ENCODE peak calls at places on chromosomes 16 and 17, in eight cellular contexts. N, Q, S, D, C, W, G and F are unnamed samples.

GRCh38 chr16:81618661-81619060 is 160.4 kb upstream of the PLCG2 start:
- DNase-seq in N (no peak), Q (no peak), S (no peak), D (no peak), C (no peak), W (no peak), G (no peak), F (no peak)

GRCh38 chr17:59565959-59566324 is 532 bp downstream of the DHX40 start:
- DNase-seq in N (no peak), Q (peak), S (no peak), D (peak), C (peak), W (peak), G (no peak), F (no peak)

GRCh38 chr16:90072442-90073105 is 4.6 kb downstream of the PRDM7 start:
- DNase-seq in N (no peak), Q (no peak), S (no peak), D (no peak), C (no peak), W (no peak), G (no peak), F (no peak)

GRCh38 chr17:17975441-17975840 is 2.8 kb downstream of the DRC3 start:
- DNase-seq in N (no peak), Q (no peak), S (no peak), D (no peak), C (no peak), W (no peak), G (no peak), F (no peak)

GRCh38 chr16:4651842-4652241 is 27.2 kb downstream of the MGRN1 start:
- DNase-seq in N (no peak), Q (no peak), S (no peak), D (no peak), C (no peak), W (no peak), G (peak), F (no peak)

GRCh38 chr17:56777859-56778258 is 55.9 kb downstream of the C17orf67 start:
- DNase-seq in N (no peak), Q (no peak), S (no peak), D (no peak), C (peak), W (no peak), G (no peak), F (no peak)

GRCh38 chr16:51762081-51762995 is 611.3 kb upstream of the SALL1 start:
- DNase-seq in N (peak), Q (peak), S (no peak), D (peak), C (peak), W (peak), G (peak), F (peak)

GRCh38 chr17:15946611-15947120 is 1.7 kb downstream of the ADORA2B start:
- DNase-seq in N (no peak), Q (peak), S (no peak), D (peak), C (peak), W (no peak), G (peak), F (no peak)

GRCh38 chr17:57599271-57600045 is 145.6 kb downstream of the CCDC182 start:
- DNase-seq in N (no peak), Q (peak), S (no peak), D (no peak), C (no peak), W (no peak), G (no peak), F (no peak)

GRCh38 chr16:18965555-18965954 is 18.2 kb upstream of the TMC7 start:
- DNase-seq in N (no peak), Q (no peak), S (no peak), D (no peak), C (no peak), W (no peak), G (no peak), F (no peak)

GRCh38 chr17:13576661-13577526 is 24.8 kb downstream of the HS3ST3A1 start:
- DNase-seq in N (no peak), Q (no peak), S (no peak), D (no peak), C (peak), W (peak), G (no peak), F (no peak)

GRCh38 chr17:18014006-18014405 is 25.0 kb downstream of the ATPAF2 start:
- DNase-seq in N (no peak), Q (no peak), S (no peak), D (no peak), C (no peak), W (no peak), G (no peak), F (no peak)

GRCh38 chr16:75854117-75854516 is 127.8 kb upstream of the CPHXL start:
- DNase-seq in N (no peak), Q (no peak), S (no peak), D (no peak), C (no peak), W (no peak), G (no peak), F (no peak)

GRCh38 chr17:27384261-27384701 is 72.0 kb upstream of the KSR1 start:
- DNase-seq in N (no peak), Q (no peak), S (no peak), D (peak), C (peak), W (peak), G (no peak), F (no peak)

GRCh38 chr17:80817321-80817845 is 174.3 kb upstream of the CHMP6 start:
- DNase-seq in N (no peak), Q (no peak), S (no peak), D (no peak), C (no peak), W (no peak), G (peak), F (no peak)

GRCh38 chr17:79747508-79748295 is 17.0 kb downstream of the ENPP7 start:
- DNase-seq in N (no peak), Q (no peak), S (no peak), D (no peak), C (no peak), W (no peak), G (peak), F (no peak)

GRCh38 chr17:78176548-78177025 is 8.2 kb downstream of the SYNGR2 start:
- DNase-seq in N (peak), Q (peak), S (no peak), D (peak), C (peak), W (peak), G (peak), F (no peak)

GRCh38 chr17:17750881-17751280 is 69.6 kb downstream of the RAI1 start:
- DNase-seq in N (no peak), Q (peak), S (no peak), D (no peak), C (no peak), W (no peak), G (no peak), F (no peak)

GRCh38 chr16:715448-716249 is 731 bp downstream of the METRN start:
- DNase-seq in N (no peak), Q (peak), S (no peak), D (no peak), C (peak), W (peak), G (peak), F (no peak)

GRCh38 chr17:61451538-61452300 is 503 bp upstream of the TBX4 start:
- DNase-seq in N (no peak), Q (no peak), S (no peak), D (no peak), C (peak), W (no peak), G (peak), F (no peak)

GRCh38 chr17:6651483-6652452 is at the start of the genes C17orf100 and MED31:
- DNase-seq in N (peak), Q (peak), S (peak), D (peak), C (peak), W (peak), G (peak), F (peak)

GRCh38 chr17:36085710-36086268 is 4.2 kb downstream of the CCL3 start:
- DNase-seq in N (no peak), Q (no peak), S (no peak), D (no peak), C (peak), W (no peak), G (no peak), F (no peak)

GRCh38 chr17:82317394-82318168 is at the start of gene CD7:
- DNase-seq in N (no peak), Q (no peak), S (no peak), D (no peak), C (no peak), W (no peak), G (peak), F (no peak)

GRCh38 chr16:85246973-85247372 is 134.7 kb upstream of the CIBAR2 start:
- DNase-seq in N (no peak), Q (no peak), S (no peak), D (no peak), C (no peak), W (no peak), G (no peak), F (no peak)
- TF ChIP-seq CTCF in N (no peak), Q (no peak), S (no peak), D (no peak), C (no peak), W (no peak), G (no peak), F (no peak)

GRCh38 chr17:8800656-8801055 is 1.5 kb upstream of the MFSD6L start:
- DNase-seq in N (no peak), Q (no peak), S (peak), D (no peak), C (no peak), W (no peak), G (no peak), F (peak)

GRCh38 chr17:8797621-8798175 is 1.5 kb downstream of the MFSD6L start:
- DNase-seq in N (no peak), Q (no peak), S (peak), D (no peak), C (no peak), W (no peak), G (peak), F (peak)

GRCh38 chr17:8798176-8799000 is 777 bp downstream of the MFSD6L start:
- DNase-seq in N (no peak), Q (no peak), S (peak), D (no peak), C (no peak), W (no peak), G (peak), F (peak)

GRCh38 chr17:8799851-8800212 is 667 bp upstream of the MFSD6L start:
- DNase-seq in N (no peak), Q (no peak), S (peak), D (no peak), C (no peak), W (no peak), G (no peak), F (peak)

DNA sequence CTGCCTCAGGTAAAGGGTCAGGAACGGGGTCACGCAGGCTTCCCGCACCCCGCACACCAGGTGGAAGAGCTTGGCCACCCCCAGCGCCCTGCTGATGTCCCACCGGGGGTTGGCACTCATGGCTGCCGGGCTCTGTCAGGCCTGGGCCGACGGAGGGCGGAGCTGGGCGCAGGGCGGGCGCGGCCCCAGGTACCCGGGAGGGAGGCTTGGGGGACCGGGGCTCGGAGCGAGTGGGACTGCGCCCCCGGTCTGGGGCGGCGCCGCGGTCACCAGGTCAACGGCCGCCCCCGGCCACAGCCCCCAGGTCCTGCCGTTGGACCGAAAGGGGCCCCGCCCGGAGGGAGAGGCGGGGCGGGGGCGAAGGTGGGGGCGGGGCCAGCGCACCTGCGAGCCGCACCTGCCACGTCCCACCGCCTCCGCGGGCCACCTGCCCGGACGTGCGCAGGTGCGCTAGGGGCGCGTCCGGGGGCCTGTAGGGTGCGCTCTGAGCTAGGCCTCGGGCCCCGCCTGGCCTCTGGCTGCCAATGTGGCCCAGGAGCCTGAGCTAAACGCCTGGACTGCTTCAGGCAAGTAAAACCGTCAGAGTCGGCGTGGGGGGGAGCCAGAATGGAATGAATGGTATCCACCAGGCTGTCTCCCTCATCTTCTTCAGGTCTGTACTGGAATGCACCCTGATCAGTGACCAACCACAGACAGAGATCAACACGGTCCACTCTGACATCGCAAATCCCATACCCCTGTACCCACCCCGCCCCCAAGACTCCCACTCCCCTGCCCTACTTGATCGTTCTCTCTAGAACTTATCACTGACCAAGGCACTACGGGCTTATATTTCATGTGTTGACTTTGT is at the start of gene MFSD6L:
- DNase-seq in N (no peak), Q (no peak), S (peak), D (no peak), C (no peak), W (no peak), G (peak), F (no peak)
- TF ChIP-seq CTCF in N (no peak), Q (no peak), S (no peak), D (no peak), C (no peak), W (no peak), G (peak), F (no peak)

GRCh38 chr16:53115773-53116172 is 61.0 kb downstream of the CHD9 start:
- DNase-seq in N (no peak), Q (no peak), S (peak), D (no peak), C (no peak), W (no peak), G (no peak), F (no peak)

GRCh38 chr16:53112015-53112414 is 57.2 kb downstream of the CHD9 start:
- DNase-seq in N (no peak), Q (no peak), S (no peak), D (peak), C (no peak), W (no peak), G (no peak), F (no peak)

GRCh38 chr16:53105565-53105964 is 50.8 kb downstream of the CHD9 start:
- DNase-seq in N (no peak), Q (no peak), S (no peak), D (no peak), C (no peak), W (no peak), G (no peak), F (no peak)

GRCh38 chr16:53115047-53115446 is 60.3 kb downstream of the CHD9 start:
- DNase-seq in N (no peak), Q (no peak), S (no peak), D (no peak), C (no peak), W (no peak), G (no peak), F (no peak)

GRCh38 chr16:53111078-53111776 is 56.4 kb downstream of the CHD9 start:
- DNase-seq in N (no peak), Q (peak), S (no peak), D (no peak), C (peak), W (no peak), G (no peak), F (no peak)
- TF ChIP-seq CTCF in N (no peak), Q (no peak), S (no peak), D (no peak), C (no peak), W (no peak), G (no peak), F (no peak)

GRCh38 chr17:45868276-45868675 is 23.6 kb downstream of the SPPL2C start:
- DNase-seq in N (no peak), Q (no peak), S (no peak), D (no peak), C (no peak), W (no peak), G (no peak), F (no peak)
- TF ChIP-seq CTCF in N (no peak), Q (no peak), S (no peak), D (no peak), C (no peak), W (no peak), G (no peak), F (no peak)

GRCh38 chr17:54945246-54945645 is 23.2 kb downstream of the COX11 start:
- DNase-seq in N (no peak), Q (no peak), S (no peak), D (no peak), C (no peak), W (no peak), G (no peak), F (no peak)

GRCh38 chr17:54945671-54946070 is 22.8 kb downstream of the COX11 start:
- DNase-seq in N (no peak), Q (no peak), S (no peak), D (no peak), C (no peak), W (no peak), G (no peak), F (no peak)

GRCh38 chr17:54948380-54948779 is 20.1 kb downstream of the COX11 start:
- DNase-seq in N (no peak), Q (no peak), S (no peak), D (peak), C (peak), W (peak), G (no peak), F (no peak)

GRCh38 chr17:54944796-54945195 is 23.7 kb downstream of the COX11 start:
- DNase-seq in N (no peak), Q (no peak), S (no peak), D (no peak), C (no peak), W (no peak), G (no peak), F (no peak)

GRCh38 chr17:54947396-54947795 is 21.1 kb downstream of the COX11 start:
- DNase-seq in N (no peak), Q (no peak), S (no peak), D (no peak), C (no peak), W (no peak), G (no peak), F (no peak)
- TF ChIP-seq CTCF in N (no peak), Q (no peak), S (no peak), D (no peak), C (no peak), W (no peak), G (no peak), F (no peak)

GRCh38 chr16:16038950-16039349 is 89.5 kb downstream of the ABCC1 start:
- DNase-seq in N (no peak), Q (no peak), S (no peak), D (no peak), C (no peak), W (no peak), G (no peak), F (no peak)

GRCh38 chr16:16036359-16036792 is 87.0 kb downstream of the ABCC1 start:
- DNase-seq in N (no peak), Q (no peak), S (no peak), D (no peak), C (no peak), W (no peak), G (no peak), F (no peak)

GRCh38 chr16:16041196-16041892 is 91.9 kb downstream of the ABCC1 start:
- DNase-seq in N (no peak), Q (no peak), S (no peak), D (peak), C (no peak), W (no peak), G (no peak), F (no peak)

GRCh38 chr16:16037970-16038369 is 88.6 kb downstream of the ABCC1 start:
- DNase-seq in N (no peak), Q (no peak), S (no peak), D (no peak), C (no peak), W (no peak), G (no peak), F (no peak)

DNA sequence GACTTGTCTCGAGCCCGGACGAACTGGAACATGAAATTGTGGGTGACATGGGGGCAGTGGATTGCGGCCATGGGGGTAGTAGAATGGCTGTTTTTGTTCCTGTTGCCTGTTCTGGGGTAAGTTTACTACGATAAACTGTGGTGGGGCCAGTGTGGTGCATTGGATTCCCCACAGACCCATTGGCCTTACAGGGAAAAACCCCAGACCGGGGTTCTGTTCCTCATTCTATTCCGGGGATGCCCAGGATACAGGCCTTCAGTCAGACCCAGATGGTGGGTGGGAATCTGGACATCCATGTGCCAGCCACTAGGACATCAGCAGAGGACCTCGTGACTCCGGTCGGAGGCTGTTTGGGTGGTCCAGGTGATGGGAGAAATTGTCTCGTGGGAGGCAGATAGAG is 88.1 kb downstream of the ABCC1 start:
- DNase-seq in N (no peak), Q (no peak), S (no peak), D (no peak), C (no peak), W (no peak), G (no peak), F (no peak)
- TF ChIP-seq CTCF in N (no peak), Q (no peak), S (no peak), D (no peak), C (no peak), W (no peak), G (no peak), F (no peak)

DNA sequence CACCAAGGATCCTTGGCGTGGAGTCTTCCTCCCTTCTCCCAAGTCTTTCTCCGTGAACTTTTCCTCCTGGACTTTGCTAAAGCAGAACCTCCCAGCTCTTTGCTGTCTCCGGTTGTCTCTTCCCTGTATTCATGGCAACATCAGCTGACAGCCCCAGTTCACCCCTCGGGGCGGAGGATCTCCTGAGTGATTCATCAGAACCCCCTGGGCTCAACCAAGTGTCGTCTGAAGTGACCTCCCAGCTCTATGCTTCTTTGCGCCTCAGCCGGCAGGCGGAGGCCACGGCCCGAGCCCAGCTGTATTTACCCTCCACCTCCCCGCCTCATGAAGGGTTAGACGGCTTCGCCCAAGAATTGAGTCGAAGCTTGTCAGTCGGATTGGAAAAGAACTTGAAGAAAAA is 943 bp downstream of the CNTROB start:
- DNase-seq in N (no peak), Q (peak), S (no peak), D (peak), C (peak), W (peak), G (peak), F (no peak)
- TF ChIP-seq CTCF in N (peak), Q (no peak), S (no peak), D (no peak), C (peak), W (peak), G (peak), F (peak)